ENCODE peak calls at places on chromosome 21, in eight cellular contexts. B, W, D, I, J, G, X and N are unnamed samples.

GRCh38 chr21:35059742-35060141 is 10.6 kb upstream of the RUNX1 start:
- DNase-seq in B (no peak), D (no peak), J (no peak), I (no peak), X (no peak), G (peak), W (no peak), N (no peak)

GRCh38 chr21:16978309-16978895 is 534.4 kb upstream of the CXADR start:
- DNase-seq in X (peak), G (no peak), W (no peak), D (no peak), J (no peak), I (no peak), B (no peak), N (no peak)

GRCh38 chr21:46457801-46458314 is 833 bp upstream of the DIP2A start:
- DNase-seq in J (peak), D (peak), W (peak), B (peak), G (peak), I (no peak), X (peak), N (no peak)

GRCh38 chr21:15249285-15249993 is 184.6 kb upstream of the NRIP1 start:
- DNase-seq in X (no peak), G (peak), J (peak), D (no peak), W (no peak), B (no peak), I (no peak), N (no peak)

GRCh38 chr21:40671721-40672120 is 175.2 kb downstream of the DSCAM start:
- DNase-seq in I (no peak), W (no peak), B (no peak), D (no peak), J (no peak), X (no peak), G (no peak), N (no peak)

GRCh38 chr21:26170471-26171309 is at the start of gene APP:
- DNase-seq in D (peak), J (peak), I (peak), X (peak), W (peak), G (peak), B (peak), N (peak)

GRCh38 chr21:37198989-37199924 is 67.9 kb downstream of the VPS26C start:
- DNase-seq in G (peak), I (no peak), B (peak), W (no peak), X (no peak), J (no peak), D (peak), N (peak)

GRCh38 chr21:34530264-34530663 is 18.3 kb upstream of the KCNE1 start:
- DNase-seq in X (no peak), G (peak), W (no peak), D (no peak), B (peak), J (no peak), I (no peak), N (no peak)

GRCh38 chr21:34510148-34511142 is 1.6 kb downstream of the KCNE1 start:
- DNase-seq in G (peak), B (peak), I (peak), D (no peak), X (peak), J (peak), W (peak), N (no peak)

GRCh38 chr21:33963848-33964555 is 48.4 kb upstream of the ATP5PO start:
- DNase-seq in I (no peak), B (no peak), J (no peak), D (no peak), X (no peak), W (no peak), G (no peak), N (no peak)

GRCh38 chr21:46011267-46011967 is 29.8 kb downstream of the COL6A1 start:
- DNase-seq in J (no peak), W (no peak), B (no peak), X (no peak), I (no peak), D (no peak), G (no peak), N (no peak)

GRCh38 chr21:28971171-28971570 is 21.5 kb downstream of the LTN1 start:
- DNase-seq in I (peak), D (no peak), W (no peak), B (no peak), G (no peak), X (no peak), J (no peak), N (peak)

GRCh38 chr21:36511484-36512227 is 31.7 kb upstream of the CLDN14 start:
- DNase-seq in W (no peak), J (no peak), X (no peak), D (no peak), B (no peak), G (no peak), I (no peak), N (no peak)

GRCh38 chr21:22535630-22536029 is 1537.4 kb downstream of the NCAM2 start:
- DNase-seq in B (no peak), G (no peak), I (no peak), D (no peak), J (no peak), W (no peak), X (no peak), N (no peak)

GRCh38 chr21:35045539-35046222 is 3.4 kb downstream of the RUNX1 start:
- DNase-seq in J (no peak), X (no peak), W (peak), G (no peak), D (no peak), B (no peak), I (no peak), N (no peak)

GRCh38 chr21:31670065-31670464 is 10.6 kb downstream of the SOD1 start:
- DNase-seq in B (no peak), X (no peak), D (no peak), I (no peak), G (no peak), W (no peak), J (no peak), N (no peak)

GRCh38 chr21:46092026-46092764 is 5.7 kb upstream of the COL6A2 start:
- DNase-seq in I (no peak), W (no peak), B (peak), G (peak), X (no peak), D (no peak), J (peak), N (no peak)

GRCh38 chr21:45868086-45868485 is 113.5 kb upstream of the COL6A1 start:
- DNase-seq in D (no peak), G (no peak), B (no peak), I (no peak), J (no peak), X (no peak), W (no peak), N (no peak)

GRCh38 chr21:43958364-43959158 is 53.5 kb upstream of the TRAPPC10 start:
- DNase-seq in I (no peak), J (no peak), W (peak), D (no peak), B (no peak), X (no peak), G (no peak), N (no peak)

GRCh38 chr21:22791986-22792560 is 1793.9 kb downstream of the NCAM2 start:
- DNase-seq in G (peak), I (no peak), X (peak), B (peak), W (no peak), J (no peak), D (peak), N (peak)

GRCh38 chr21:35818597-35818996 is 241.7 kb downstream of the SETD4 start:
- DNase-seq in X (no peak), W (no peak), J (no peak), G (no peak), D (no peak), B (no peak), I (no peak), N (no peak)

GRCh38 chr21:41581592-41582228 is 73.8 kb upstream of the TMPRSS2 start:
- DNase-seq in G (no peak), J (no peak), B (no peak), I (no peak), X (no peak), W (no peak), D (no peak), N (no peak)

GRCh38 chr21:31137951-31138350 is 99.7 kb upstream of the KRTAP19-8 start:
- DNase-seq in X (no peak), B (no peak), W (no peak), J (no peak), D (no peak), G (no peak), I (no peak), N (no peak)

GRCh38 chr21:26593800-26594199 is 20.7 kb upstream of the CYYR1 start:
- DNase-seq in X (peak), G (no peak), J (no peak), B (no peak), W (no peak), D (no peak), I (no peak), N (no peak)

GRCh38 chr21:15894596-15894995 is 164.8 kb downstream of the USP25 start:
- DNase-seq in B (no peak), J (no peak), I (no peak), W (no peak), G (peak), X (no peak), D (peak), N (no peak)

GRCh38 chr21:43193651-43194302 is 25.0 kb downstream of the CRYAA start:
- DNase-seq in D (peak), J (peak), W (no peak), G (peak), X (peak), B (peak), I (no peak), N (no peak)

GRCh38 chr21:37780991-37781983 is 135.0 kb downstream of the KCNJ6 start:
- DNase-seq in G (peak), B (no peak), J (no peak), I (no peak), D (peak), X (no peak), W (no peak), N (no peak)

GRCh38 chr21:38315155-38315554 is 58.4 kb downstream of the KCNJ15 start:
- DNase-seq in J (no peak), X (no peak), G (peak), D (no peak), I (no peak), B (no peak), W (no peak), N (no peak)

GRCh38 chr21:35925497-35925896 is 134.8 kb downstream of the SETD4 start:
- DNase-seq in X (no peak), W (no peak), J (no peak), D (peak), G (no peak), B (no peak), I (no peak), N (peak)